ENCODE peak calls at places on chromosome 9, in seven cellular contexts. One of them, this sample, is unnamed. For H3K4me1 and H3K27me3, the result is how much of the 10 kb centered on the place peaks cover.

GRCh38 chr9:125405938-125406811 is 144.5 kb downstream of the GAPVD1 start:
- DNase-seq in H1: no peak
- DNase-seq in K562: peak
- DNase-seq in HepG2: peak
- DNase-seq in HCT116: no peak
- DNase-seq in SK-N-SH: no peak
- DNase-seq in GM12878: no peak
- DNase-seq in this sample: no peak

GRCh38 chr9:35645736-35646582 is 4.8 kb downstream of the SIT1 start:
- DNase-seq in H1: no peak
- DNase-seq in K562: no peak
- DNase-seq in HepG2: peak
- DNase-seq in HCT116: peak
- DNase-seq in SK-N-SH: no peak
- DNase-seq in GM12878: no peak
- DNase-seq in this sample: peak

GRCh38 chr9:130938652-130939404 is at the start of gene FIBCD1:
- DNase-seq in H1: no peak
- DNase-seq in K562: peak
- DNase-seq in HepG2: no peak
- DNase-seq in HCT116: peak
- DNase-seq in SK-N-SH: peak
- DNase-seq in GM12878: no peak
- DNase-seq in this sample: no peak

GRCh38 chr9:2230362-2230761 is 215.2 kb downstream of the SMARCA2 start:
- DNase-seq in H1: no peak
- DNase-seq in K562: no peak
- DNase-seq in HepG2: no peak
- DNase-seq in HCT116: no peak
- DNase-seq in SK-N-SH: no peak
- DNase-seq in GM12878: no peak
- DNase-seq in this sample: no peak

GRCh38 chr9:74322661-74323314 is 174.3 kb upstream of the RORB start:
- DNase-seq in H1: no peak
- DNase-seq in K562: no peak
- DNase-seq in HepG2: no peak
- DNase-seq in HCT116: no peak
- DNase-seq in SK-N-SH: no peak
- DNase-seq in GM12878: no peak
- DNase-seq in this sample: no peak

GRCh38 chr9:114371986-114372917 is 15.5 kb downstream of the AKNA start:
- DNase-seq in H1: no peak
- DNase-seq in K562: no peak
- DNase-seq in HepG2: no peak
- DNase-seq in HCT116: no peak
- DNase-seq in SK-N-SH: peak
- DNase-seq in GM12878: no peak
- DNase-seq in this sample: no peak

GRCh38 chr9:75152416-75152815 is 64.1 kb downstream of the OSTF1 start:
- DNase-seq in H1: no peak
- DNase-seq in K562: no peak
- DNase-seq in HepG2: no peak
- DNase-seq in HCT116: no peak
- DNase-seq in SK-N-SH: no peak
- DNase-seq in GM12878: no peak
- DNase-seq in this sample: no peak

GRCh38 chr9:117276444-117276843 is 138.4 kb downstream of the ASTN2 start:
- DNase-seq in H1: no peak
- DNase-seq in K562: no peak
- DNase-seq in HepG2: no peak
- DNase-seq in HCT116: no peak
- DNase-seq in SK-N-SH: peak
- DNase-seq in GM12878: no peak
- DNase-seq in this sample: no peak

GRCh38 chr9:125119643-125120286 is 23.6 kb downstream of the SCAI start:
- DNase-seq in H1: no peak
- DNase-seq in K562: peak
- DNase-seq in HepG2: no peak
- DNase-seq in HCT116: no peak
- DNase-seq in SK-N-SH: peak
- DNase-seq in GM12878: no peak
- DNase-seq in this sample: no peak

GRCh38 chr9:131008563-131008908 is 438 bp upstream of the LAMC3 start:
- DNase-seq in H1: no peak
- DNase-seq in K562: no peak
- DNase-seq in HepG2: no peak
- DNase-seq in HCT116: no peak
- DNase-seq in SK-N-SH: no peak
- DNase-seq in GM12878: no peak
- DNase-seq in this sample: no peak

GRCh38 chr9:117218951-117219350 is 195.9 kb downstream of the ASTN2 start:
- DNase-seq in H1: no peak
- DNase-seq in K562: no peak
- DNase-seq in HepG2: no peak
- DNase-seq in HCT116: no peak
- DNase-seq in SK-N-SH: no peak
- DNase-seq in GM12878: no peak
- DNase-seq in this sample: no peak

GRCh38 chr9:86792136-86792535 is 155.2 kb downstream of the GAS1 start:
- DNase-seq in H1: no peak
- DNase-seq in K562: no peak
- DNase-seq in HepG2: no peak
- DNase-seq in HCT116: peak
- DNase-seq in SK-N-SH: no peak
- DNase-seq in GM12878: no peak
- DNase-seq in this sample: no peak

GRCh38 chr9:133341369-133342082 is 5.5 kb upstream of the SURF6 start:
- DNase-seq in H1: no peak
- DNase-seq in K562: no peak
- DNase-seq in HepG2: no peak
- DNase-seq in HCT116: no peak
- DNase-seq in SK-N-SH: no peak
- DNase-seq in GM12878: no peak
- DNase-seq in this sample: no peak

GRCh38 chr9:76680716-76681431 is 83.4 kb upstream of the PCA3 start:
- DNase-seq in H1: no peak
- DNase-seq in K562: no peak
- DNase-seq in HepG2: no peak
- DNase-seq in HCT116: no peak
- DNase-seq in SK-N-SH: no peak
- DNase-seq in GM12878: no peak
- DNase-seq in this sample: no peak

GRCh38 chr9:97470076-97470475 is 31.4 kb upstream of the TMOD1 start:
- DNase-seq in H1: no peak
- DNase-seq in K562: no peak
- DNase-seq in HepG2: no peak
- DNase-seq in HCT116: peak
- DNase-seq in SK-N-SH: peak
- DNase-seq in GM12878: no peak
- DNase-seq in this sample: no peak

GRCh38 chr9:89978185-89978584 is 373.4 kb downstream of the GADD45G start:
- DNase-seq in H1: no peak
- DNase-seq in K562: peak
- DNase-seq in HepG2: no peak
- DNase-seq in HCT116: peak
- DNase-seq in SK-N-SH: no peak
- DNase-seq in GM12878: no peak
- DNase-seq in this sample: no peak

GRCh38 chr9:116594552-116594951 is 92.6 kb upstream of the TRIM32 start:
- DNase-seq in H1: no peak
- DNase-seq in K562: no peak
- DNase-seq in HepG2: no peak
- DNase-seq in HCT116: peak
- DNase-seq in SK-N-SH: no peak
- DNase-seq in GM12878: no peak
- DNase-seq in this sample: no peak

GRCh38 chr9:1880038-1880565 is 135.0 kb upstream of the SMARCA2 start:
- DNase-seq in H1: no peak
- DNase-seq in K562: no peak
- DNase-seq in HepG2: no peak
- DNase-seq in HCT116: no peak
- DNase-seq in SK-N-SH: no peak
- DNase-seq in GM12878: peak
- DNase-seq in this sample: no peak

GRCh38 chr9:78533500-78533899 is 236.6 kb downstream of the PSAT1 start:
- DNase-seq in H1: no peak
- DNase-seq in K562: no peak
- DNase-seq in HepG2: no peak
- DNase-seq in HCT116: no peak
- DNase-seq in SK-N-SH: no peak
- DNase-seq in GM12878: no peak
- DNase-seq in this sample: no peak

DNA sequence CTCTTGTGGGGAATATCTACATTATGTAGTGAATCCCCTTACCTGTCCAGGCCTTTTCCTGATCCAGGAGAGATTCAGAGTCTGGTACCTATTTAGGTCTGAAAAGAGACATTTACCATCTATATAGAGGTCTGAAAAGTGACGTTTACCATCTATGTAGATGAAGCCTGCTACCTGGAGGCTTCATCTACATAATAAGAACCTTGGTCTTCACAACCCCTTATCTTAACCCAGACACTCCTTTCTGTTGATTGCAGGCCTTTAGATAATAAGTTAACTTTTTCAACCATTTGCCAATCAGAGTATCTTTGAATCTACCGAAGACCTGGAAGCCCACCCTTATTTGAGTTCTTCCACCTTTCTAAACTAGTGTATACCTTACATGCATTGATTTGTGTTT is 113.0 kb upstream of the DMRT1 start:
- DNase-seq in H1: no peak
- DNase-seq in K562: no peak
- DNase-seq in HepG2: no peak
- DNase-seq in HCT116: no peak
- DNase-seq in SK-N-SH: no peak
- DNase-seq in GM12878: no peak
- DNase-seq in this sample: no peak
- TF ChIP-seq YY1 in H1: no peak
- TF ChIP-seq YY1 in K562: no peak
- TF ChIP-seq YY1 in HepG2: no peak
- TF ChIP-seq YY1 in HCT116: no peak
- TF ChIP-seq YY1 in SK-N-SH: no peak
- TF ChIP-seq YY1 in GM12878: no peak
- TF ChIP-seq YY1 in this sample: no peak

GRCh38 chr9:94868462-94868861 is 142.0 kb downstream of the AOPEP start:
- DNase-seq in H1: no peak
- DNase-seq in K562: no peak
- DNase-seq in HepG2: no peak
- DNase-seq in HCT116: no peak
- DNase-seq in SK-N-SH: no peak
- DNase-seq in GM12878: no peak
- DNase-seq in this sample: no peak

GRCh38 chr9:94867842-94868312 is 141.4 kb downstream of the AOPEP start:
- DNase-seq in H1: no peak
- DNase-seq in K562: no peak
- DNase-seq in HepG2: no peak
- DNase-seq in HCT116: no peak
- DNase-seq in SK-N-SH: no peak
- DNase-seq in GM12878: no peak
- DNase-seq in this sample: no peak

GRCh38 chr9:94870793-94871558 is 144.5 kb downstream of the AOPEP start:
- DNase-seq in H1: no peak
- DNase-seq in K562: no peak
- DNase-seq in HepG2: no peak
- DNase-seq in HCT116: no peak
- DNase-seq in SK-N-SH: no peak
- DNase-seq in GM12878: no peak
- DNase-seq in this sample: no peak

GRCh38 chr9:94869415-94869838 is 142.9 kb downstream of the AOPEP start:
- DNase-seq in H1: no peak
- DNase-seq in K562: no peak
- DNase-seq in HepG2: no peak
- DNase-seq in HCT116: no peak
- DNase-seq in SK-N-SH: peak
- DNase-seq in GM12878: no peak
- DNase-seq in this sample: no peak

DNA sequence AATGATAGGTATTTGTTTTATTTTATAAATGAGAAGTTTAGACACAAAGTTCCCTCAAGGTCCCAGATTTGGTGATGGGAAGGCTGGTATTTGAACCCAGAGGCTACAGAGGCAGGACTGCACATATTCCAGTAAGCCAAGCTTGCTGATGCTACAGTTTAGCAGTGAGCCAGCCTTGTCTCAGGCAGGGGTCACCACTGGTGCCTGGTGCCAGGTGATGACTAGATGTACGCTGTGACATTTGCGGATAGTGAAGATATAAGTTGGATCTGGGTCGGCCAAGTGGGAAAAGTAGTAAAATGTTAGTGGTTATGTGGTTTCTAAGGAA is 143.9 kb downstream of the AOPEP start:
- DNase-seq in H1: no peak
- DNase-seq in K562: no peak
- DNase-seq in HepG2: no peak
- DNase-seq in HCT116: no peak
- DNase-seq in SK-N-SH: no peak
- DNase-seq in GM12878: no peak
- DNase-seq in this sample: no peak
- H3K4me1 ChIP-seq in H1: under half
- H3K4me1 ChIP-seq in K562: under half
- H3K4me1 ChIP-seq in HepG2: under half
- H3K4me1 ChIP-seq in HCT116: half or more
- H3K4me1 ChIP-seq in SK-N-SH: half or more
- H3K4me1 ChIP-seq in GM12878: under half
- H3K4me1 ChIP-seq in this sample: under half

GRCh38 chr9:14320272-14321245 is 6.6 kb upstream of the NFIB start:
- DNase-seq in H1: no peak
- DNase-seq in K562: peak
- DNase-seq in HepG2: no peak
- DNase-seq in HCT116: no peak
- DNase-seq in SK-N-SH: no peak
- DNase-seq in GM12878: no peak
- DNase-seq in this sample: no peak

GRCh38 chr9:14322211-14323082 is 8.5 kb upstream of the NFIB start:
- DNase-seq in H1: no peak
- DNase-seq in K562: peak
- DNase-seq in HepG2: peak
- DNase-seq in HCT116: peak
- DNase-seq in SK-N-SH: peak
- DNase-seq in GM12878: no peak
- DNase-seq in this sample: no peak

GRCh38 chr9:14323083-14323968 is 9.4 kb upstream of the NFIB start:
- DNase-seq in H1: no peak
- DNase-seq in K562: peak
- DNase-seq in HepG2: no peak
- DNase-seq in HCT116: no peak
- DNase-seq in SK-N-SH: no peak
- DNase-seq in GM12878: no peak
- DNase-seq in this sample: no peak

GRCh38 chr9:14323969-14324366 is 10.0 kb upstream of the NFIB start:
- DNase-seq in H1: no peak
- DNase-seq in K562: no peak
- DNase-seq in HepG2: no peak
- DNase-seq in HCT116: no peak
- DNase-seq in SK-N-SH: no peak
- DNase-seq in GM12878: no peak
- DNase-seq in this sample: no peak

GRCh38 chr9:14321517-14322125 is 7.7 kb upstream of the NFIB start:
- DNase-seq in H1: no peak
- DNase-seq in K562: no peak
- DNase-seq in HepG2: no peak
- DNase-seq in HCT116: no peak
- DNase-seq in SK-N-SH: no peak
- DNase-seq in GM12878: no peak
- DNase-seq in this sample: no peak
- H3K27me3 ChIP-seq in H1: under half
- H3K27me3 ChIP-seq in K562: under half
- H3K27me3 ChIP-seq in HepG2: under half
- H3K27me3 ChIP-seq in HCT116: under half
- H3K27me3 ChIP-seq in SK-N-SH: under half
- H3K27me3 ChIP-seq in GM12878: under half
- H3K27me3 ChIP-seq in this sample: half or more

GRCh38 chr9:4114569-4115505 is 185.0 kb downstream of the GLIS3 start:
- DNase-seq in H1: no peak
- DNase-seq in K562: no peak
- DNase-seq in HepG2: no peak
- DNase-seq in HCT116: no peak
- DNase-seq in SK-N-SH: no peak
- DNase-seq in GM12878: no peak
- DNase-seq in this sample: no peak
- TF ChIP-seq YY1 in H1: no peak
- TF ChIP-seq YY1 in K562: no peak
- TF ChIP-seq YY1 in HepG2: no peak
- TF ChIP-seq YY1 in HCT116: no peak
- TF ChIP-seq YY1 in SK-N-SH: no peak
- TF ChIP-seq YY1 in GM12878: no peak
- TF ChIP-seq YY1 in this sample: no peak